ENCODE peak calls at places on chromosomes 13 and 19, in five cellular contexts. J, G, L, R and I are unnamed samples.

GRCh38 chr19:47598407-47599349 is 10.3 kb upstream of the BICRA start:
- DNase-seq in R (peak; percentile 89), J (no peak), G (peak; percentile 95), L (peak; percentile 60), I (no peak)

GRCh38 chr13:100088282-100088647 is 628 bp upstream of the PCCA start:
- DNase-seq in R (no peak), G (no peak), L (no peak), J (no peak), I (no peak)

GRCh38 chr13:102033316-102033715 is 368.5 kb downstream of the FGF14 start:
- DNase-seq in R (no peak), J (no peak), L (no peak), G (no peak), I (no peak)

GRCh38 chr13:46031581-46032263 is 20.8 kb downstream of the ZC3H13 start:
- DNase-seq in G (no peak), R (no peak), J (no peak), L (no peak), I (no peak)

GRCh38 chr13:80473695-80474094 is 132.8 kb upstream of the SPRY2 start:
- DNase-seq in G (peak; percentile 71), J (no peak), R (no peak), L (no peak), I (no peak)

GRCh38 chr13:36712785-36713184 is 39.0 kb downstream of the SERTM1 start:
- DNase-seq in J (no peak), L (no peak), G (peak; percentile 53), R (peak; percentile 2), I (no peak)

GRCh38 chr13:73702419-73703071 is 431.7 kb downstream of the KLF12 start:
- DNase-seq in L (no peak), J (peak; percentile 22), G (no peak), R (no peak), I (no peak)

GRCh38 chr13:65856464-65856863 is 1373.7 kb downstream of the PCDH9 start:
- DNase-seq in G (peak; percentile 36), L (no peak), R (peak; percentile 23), J (no peak), I (no peak)

GRCh38 chr13:20428666-20429644 is 96.7 kb downstream of the CRYL1 start:
- DNase-seq in J (no peak), G (no peak), R (no peak), L (no peak), I (no peak)

GRCh38 chr13:39110518-39111097 is 72.4 kb downstream of the NHLRC3 start:
- DNase-seq in G (no peak), L (no peak), J (no peak), R (no peak), I (no peak)

GRCh38 chr19:31496076-31496475 is 146.8 kb upstream of the TSHZ3 start:
- DNase-seq in L (no peak), G (no peak), R (no peak), J (no peak), I (no peak)

GRCh38 chr19:31974290-31974689 is 371.1 kb upstream of the ZNF507 start:
- DNase-seq in L (no peak), J (no peak), R (no peak), G (no peak), I (no peak)

GRCh38 chr13:46864941-46865340 is 31.9 kb downstream of the HTR2A start:
- DNase-seq in J (no peak), G (no peak), L (no peak), R (no peak), I (no peak)

GRCh38 chr19:13104848-13105646 is 2.4 kb upstream of the LYL1 start:
- DNase-seq in J (no peak), L (no peak), G (no peak), R (no peak), I (no peak)
- TF ChIP-seq CTCF in J (no peak), L (no peak), G (no peak), R (no peak), I (peak; percentile 5)

DNA sequence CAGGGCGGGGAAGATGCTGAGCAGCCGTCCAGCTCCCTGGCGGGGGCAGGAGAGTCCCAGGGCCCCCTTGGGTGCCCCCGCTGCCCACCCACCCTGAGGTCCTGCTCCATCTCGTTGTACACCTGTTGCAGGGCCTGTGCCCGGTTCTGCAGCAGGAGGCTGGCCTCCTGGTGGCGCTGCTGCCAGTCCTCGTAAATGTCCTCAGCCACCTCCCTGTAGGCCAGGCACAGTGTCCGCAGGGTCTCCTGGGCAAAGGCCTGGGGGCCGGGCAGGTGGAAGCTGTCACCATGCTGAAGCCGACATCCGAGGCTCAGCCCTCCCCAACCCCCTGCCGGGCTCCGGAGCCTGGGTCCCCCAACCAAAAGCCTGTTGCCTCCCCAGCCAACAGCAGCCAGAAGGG is 20.2 kb downstream of the ATP8B3 start:
- DNase-seq in G (no peak), R (no peak), J (no peak), L (no peak), I (no peak)
- TF ChIP-seq CTCF in G (no peak), R (no peak), J (no peak), L (no peak), I (no peak)

DNA sequence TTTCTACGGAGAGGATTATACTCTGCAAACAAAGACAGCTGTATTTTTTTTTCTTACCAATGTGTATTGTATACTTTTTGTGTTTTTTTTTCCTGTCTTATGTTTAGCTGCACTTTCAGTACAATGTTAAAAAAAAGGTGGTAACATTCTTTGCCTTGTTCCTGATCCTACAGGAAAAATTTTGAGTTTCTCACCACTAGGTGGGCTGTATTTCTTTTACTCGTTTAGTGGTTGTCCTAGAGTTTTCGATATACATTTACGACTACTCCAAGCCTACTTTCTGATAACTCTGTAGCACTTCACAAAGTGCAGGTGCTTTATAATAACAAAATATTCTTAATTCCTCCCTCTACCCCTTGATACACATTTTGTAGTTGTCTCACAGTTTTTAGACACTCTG is 652.2 kb downstream of the UQCRFS1 start:
- DNase-seq in G (no peak), J (no peak), L (no peak), R (no peak), I (no peak)
- TF ChIP-seq CTCF in G (no peak), J (no peak), L (no peak), R (no peak), I (no peak)

GRCh38 chr13:27536361-27537101 is 83.8 kb downstream of the LNX2 start:
- DNase-seq in J (no peak), R (no peak), G (no peak), L (no peak), I (no peak)

GRCh38 chr13:27534108-27534975 is 84.0 kb upstream of the MTIF3 start:
- DNase-seq in G (no peak), J (no peak), R (no peak), L (no peak), I (no peak)

GRCh38 chr13:27533155-27533643 is 82.8 kb upstream of the MTIF3 start:
- DNase-seq in R (peak; percentile 41), L (peak; percentile 79), J (peak; percentile 56), G (peak; percentile 82), I (peak; percentile 39)

GRCh38 chr13:27535546-27535945 is 84.8 kb downstream of the LNX2 start:
- DNase-seq in R (no peak), G (no peak), J (no peak), L (no peak), I (no peak)

DNA sequence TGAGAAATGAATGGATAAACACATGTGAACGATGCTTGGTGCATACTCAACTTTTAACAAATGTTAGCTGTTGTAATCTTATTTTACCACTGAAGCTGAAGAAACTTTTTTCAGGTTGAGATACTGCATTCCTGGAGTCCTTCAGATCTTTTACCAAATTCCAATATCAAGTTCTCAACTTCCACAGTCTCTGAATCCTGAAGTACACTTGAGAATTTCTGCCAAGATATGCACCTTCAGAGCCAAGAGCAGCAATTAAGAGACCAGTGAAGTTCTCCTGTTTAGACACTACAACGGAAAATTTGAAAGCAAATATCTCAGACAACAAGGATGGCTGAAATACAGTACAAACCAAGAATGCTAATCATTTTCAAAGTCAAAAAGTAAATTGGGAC is 84.6 kb upstream of the MTIF3 start:
- DNase-seq in J (no peak), L (no peak), G (no peak), R (no peak), I (no peak)
- TF ChIP-seq CTCF in J (no peak), L (no peak), G (no peak), R (no peak), I (no peak)

GRCh38 chr13:42484396-42484795 is 89.6 kb upstream of the TNFSF11 start:
- DNase-seq in L (no peak), J (no peak), R (no peak), G (peak; percentile 18), I (no peak)

GRCh38 chr13:42477588-42478190 is 96.3 kb upstream of the TNFSF11 start:
- DNase-seq in R (no peak), J (no peak), G (no peak), L (peak; percentile 12), I (no peak)

GRCh38 chr13:42474954-42475353 is 99.0 kb upstream of the TNFSF11 start:
- DNase-seq in G (peak; percentile 35), L (no peak), J (no peak), R (peak; percentile 49), I (no peak)

DNA sequence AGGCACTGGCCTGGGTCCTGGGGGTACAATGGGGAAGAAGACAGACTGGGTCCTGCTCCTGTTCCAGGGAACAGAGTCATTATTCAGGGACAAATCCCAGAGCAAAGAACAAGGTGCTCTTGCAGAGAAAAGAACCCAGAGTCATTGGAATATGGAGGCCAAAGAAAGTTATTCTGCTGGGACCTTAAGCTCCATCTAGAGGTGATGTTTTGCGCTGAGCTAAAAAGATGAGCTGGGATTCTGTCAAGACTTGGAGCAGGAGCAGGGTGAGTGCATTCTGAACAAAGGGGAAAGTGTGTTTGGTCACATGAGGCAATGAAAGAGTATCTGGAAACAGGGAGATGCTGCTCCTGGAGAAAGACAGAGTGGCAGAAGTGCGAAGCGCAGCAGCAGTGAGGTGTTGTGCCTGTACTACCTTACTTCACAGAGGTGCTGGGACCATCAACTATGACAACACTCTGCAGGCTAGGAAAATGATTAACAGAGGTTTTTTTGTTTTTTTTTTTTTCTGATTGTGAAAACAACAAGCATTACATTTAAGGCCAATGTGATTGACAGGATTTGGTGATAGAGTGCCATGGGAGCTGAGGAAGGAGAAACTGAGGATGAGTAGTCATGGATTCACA is 95.3 kb upstream of the TNFSF11 start:
- DNase-seq in J (peak; percentile 38), R (no peak), G (peak; percentile 63), L (no peak), I (no peak)
- TF ChIP-seq CTCF in J (peak; percentile 52), R (peak; percentile 60), G (peak; percentile 73), L (no peak), I (no peak)

GRCh38 chr13:37769545-37769944 is 100.0 kb downstream of the TRPC4 start:
- DNase-seq in L (no peak), R (no peak), G (no peak), J (no peak), I (no peak)

GRCh38 chr13:37769078-37769477 is 100.5 kb downstream of the TRPC4 start:
- DNase-seq in R (no peak), L (no peak), J (no peak), G (peak; percentile 26), I (no peak)
- TF ChIP-seq CTCF in R (peak; percentile 35), L (no peak), J (no peak), G (peak; percentile 31), I (no peak)